ENCODE peak calls at places on chromosome 20, in five cellular contexts. T, M, J, P and H are unnamed samples.

GRCh38 chr20:57619053-57619831 is 984 bp downstream of the ZBP1 start:
- DNase-seq in J (peak; percentile 50), M (peak; percentile 80), P (no peak), T (no peak), H (no peak)

GRCh38 chr20:7980332-7981046 is 39.1 kb downstream of the TMX4 start:
- DNase-seq in P (no peak), J (no peak), M (no peak), T (peak; percentile 77), H (no peak)

GRCh38 chr20:35187584-35188190 is 15.8 kb downstream of the PROCR start:
- DNase-seq in M (no peak), J (no peak), T (no peak), P (no peak), H (no peak)

GRCh38 chr20:10713161-10713560 is 39.4 kb upstream of the JAG1 start:
- DNase-seq in T (no peak), P (no peak), J (no peak), M (no peak), H (no peak)

GRCh38 chr20:25273541-25274358 is 25.9 kb downstream of the PYGB start:
- DNase-seq in P (peak; percentile 3), M (no peak), J (no peak), T (no peak), H (peak; percentile 88)

GRCh38 chr20:34673411-34673810 is 3.5 kb downstream of the PIGU start:
- DNase-seq in J (no peak), T (no peak), P (no peak), M (no peak), H (no peak)

GRCh38 chr20:40938020-40938419 is 90.6 kb upstream of the TOP1 start:
- DNase-seq in T (no peak), M (no peak), J (no peak), P (no peak), H (no peak)

GRCh38 chr20:9280654-9281053 is 211.8 kb downstream of the PLCB4 start:
- DNase-seq in P (no peak), T (no peak), M (no peak), J (no peak), H (no peak)

GRCh38 chr20:7003598-7003997 is 236.1 kb downstream of the BMP2 start:
- DNase-seq in P (no peak), T (peak; percentile 1), M (no peak), J (no peak), H (no peak)

GRCh38 chr20:63518946-63519764 is 1.4 kb upstream of the PPDPF start:
- DNase-seq in J (no peak), T (no peak), M (no peak), P (no peak), H (no peak)

GRCh38 chr20:40920291-40920690 is 108.3 kb upstream of the TOP1 start:
- DNase-seq in T (no peak), J (no peak), M (no peak), P (no peak), H (no peak)

GRCh38 chr20:2387180-2387577 is 6.5 kb downstream of the TGM6 start:
- DNase-seq in J (peak; percentile 43), M (no peak), P (no peak), T (peak; percentile 10), H (no peak)

GRCh38 chr20:54405540-54405939 is 69.9 kb upstream of the DOK5 start:
- DNase-seq in J (no peak), P (no peak), T (peak; percentile 34), M (no peak), H (no peak)

GRCh38 chr20:4871486-4871885 is 129.8 kb downstream of the SLC23A2 start:
- DNase-seq in J (no peak), P (no peak), M (no peak), T (no peak), H (no peak)

GRCh38 chr20:2390971-2391675 is 10.4 kb downstream of the TGM6 start:
- DNase-seq in P (no peak), M (peak; percentile 17), J (no peak), T (no peak), H (no peak)

GRCh38 chr20:48799315-48800105 is 28.3 kb downstream of the PREX1 start:
- DNase-seq in T (no peak), J (no peak), P (no peak), M (no peak), H (no peak)

GRCh38 chr20:49431345-49431744 is 51.1 kb downstream of the KCNB1 start:
- DNase-seq in J (no peak), T (peak; percentile 20), M (no peak), P (no peak), H (no peak)

GRCh38 chr20:11790047-11790446 is 127.6 kb upstream of the BTBD3 start:
- DNase-seq in M (no peak), T (no peak), P (no peak), J (no peak), H (no peak)

GRCh38 chr20:3681352-3681930 is 369 bp downstream of the ADAM33 start:
- DNase-seq in T (no peak), J (no peak), P (no peak), M (no peak), H (no peak)

GRCh38 chr20:21725892-21726291 is 20.4 kb downstream of the PAX1 start:
- DNase-seq in J (no peak), P (no peak), T (no peak), M (no peak), H (peak; percentile 90)

GRCh38 chr20:24718696-24719095 is 230.4 kb upstream of the CST7 start:
- DNase-seq in T (no peak), J (no peak), M (no peak), P (no peak), H (no peak)

GRCh38 chr20:8454137-8454712 is 322.2 kb downstream of the PLCB1 start:
- DNase-seq in T (peak; percentile 93), J (no peak), M (no peak), P (no peak), H (no peak)

GRCh38 chr20:3222635-3223600 is 13.6 kb downstream of the ITPA start:
- DNase-seq in M (peak; percentile 75), J (no peak), T (no peak), P (no peak), H (peak; percentile 67)

GRCh38 chr20:34943808-34944568 is 11.6 kb downstream of the GSS start:
- DNase-seq in M (no peak), T (no peak), J (no peak), P (no peak), H (no peak)

GRCh38 chr20:45470262-45470931 is 844 bp downstream of the WFDC2 start:
- DNase-seq in J (peak; percentile 80), P (no peak), M (no peak), T (peak; percentile 25), H (no peak)

GRCh38 chr20:17630151-17630805 is 51.8 kb downstream of the RRBP1 start:
- DNase-seq in J (no peak), T (no peak), P (no peak), M (no peak), H (no peak)

GRCh38 chr20:4513720-4514119 is 208.0 kb upstream of the PRND start:
- DNase-seq in M (no peak), T (peak; percentile 66), J (no peak), P (no peak), H (no peak)

GRCh38 chr20:55540013-55540412 is 465.3 kb downstream of the CBLN4 start:
- DNase-seq in P (no peak), M (no peak), T (no peak), J (no peak), H (no peak)

GRCh38 chr20:45128066-45128465 is 3.8 kb upstream of the WFDC12 start:
- DNase-seq in P (no peak), J (no peak), T (no peak), M (no peak), H (no peak)

GRCh38 chr20:58577139-58577806 is 62.1 kb upstream of the APCDD1L start:
- DNase-seq in T (no peak), J (no peak), M (no peak), P (no peak), H (no peak)

GRCh38 chr20:137668-138131 is 4.7 kb upstream of the DEFB126 start:
- DNase-seq in T (no peak), P (no peak), J (no peak), M (no peak), H (no peak)
- TF ChIP-seq CTCF in T (no peak), P (no peak), J (no peak), M (no peak), H (peak; percentile 43)

GRCh38 chr20:31705191-31705590 is 17.5 kb downstream of the BCL2L1 start:
- DNase-seq in J (no peak), P (no peak), T (no peak), M (no peak), H (no peak)

GRCh38 chr20:31707994-31708744 is 14.5 kb downstream of the BCL2L1 start:
- DNase-seq in P (no peak), J (peak; percentile 83), T (no peak), M (no peak), H (no peak)

GRCh38 chr20:31705598-31706597 is 16.8 kb downstream of the BCL2L1 start:
- DNase-seq in J (no peak), M (no peak), P (no peak), T (no peak), H (no peak)

GRCh38 chr20:31707258-31707615 is 15.4 kb downstream of the BCL2L1 start:
- DNase-seq in M (no peak), P (no peak), T (no peak), J (no peak), H (no peak)

DNA sequence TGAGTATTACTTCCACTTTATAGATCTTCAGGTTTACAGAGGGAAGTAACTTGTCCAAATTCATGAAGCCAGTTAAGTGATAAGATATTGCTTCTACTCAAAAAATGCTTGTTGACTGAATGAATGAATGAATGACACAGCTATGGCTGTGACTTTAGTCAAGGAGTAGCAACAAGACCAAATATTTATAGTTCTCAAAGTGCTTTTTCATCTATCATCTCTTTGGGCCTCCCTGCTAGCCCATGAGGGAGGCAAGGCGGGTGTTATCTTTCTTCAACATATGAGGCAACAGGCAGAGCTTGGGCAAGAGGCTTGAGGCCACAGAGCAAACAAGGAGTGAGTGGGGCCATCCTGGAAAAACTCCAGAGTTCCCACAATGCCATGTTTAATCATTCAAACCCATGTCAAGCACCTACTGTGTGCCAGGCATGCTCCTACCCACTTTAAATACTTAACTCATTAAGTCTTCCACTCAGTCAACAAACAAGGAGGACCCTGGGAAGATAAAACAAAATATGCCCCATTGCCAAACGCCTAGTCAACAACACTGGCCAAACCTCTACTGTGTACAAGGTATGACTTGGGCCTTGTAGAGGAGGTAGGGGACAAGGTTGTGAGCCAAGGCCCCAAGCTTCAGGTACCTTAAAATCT is 15.9 kb downstream of the BCL2L1 start:
- DNase-seq in P (no peak), M (no peak), J (no peak), T (peak; percentile 73), H (no peak)
- H3K4me3 ChIP-seq in P (no peak overlapping the region), M (no peak overlapping the region), J (no peak overlapping the region), T (no peak overlapping the region), H (no peak overlapping the region)

DNA sequence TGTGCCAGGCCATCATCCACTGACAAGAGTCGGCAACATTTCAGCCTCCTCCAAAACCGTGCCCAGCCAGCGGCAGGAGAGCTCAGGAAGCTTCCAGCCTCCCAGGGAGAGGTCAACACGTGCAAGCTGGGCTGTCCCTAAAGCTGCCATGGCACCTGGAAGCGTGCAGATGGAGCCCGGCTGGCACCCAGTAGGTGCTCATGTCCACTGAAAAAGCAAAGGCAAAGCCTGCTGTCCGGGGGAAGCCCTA is 14.4 kb upstream of the TLDC2 start:
- DNase-seq in M (no peak), T (no peak), J (no peak), P (no peak), H (no peak)
- TF ChIP-seq CTCF in M (no peak), T (no peak), J (no peak), P (no peak), H (no peak)

DNA sequence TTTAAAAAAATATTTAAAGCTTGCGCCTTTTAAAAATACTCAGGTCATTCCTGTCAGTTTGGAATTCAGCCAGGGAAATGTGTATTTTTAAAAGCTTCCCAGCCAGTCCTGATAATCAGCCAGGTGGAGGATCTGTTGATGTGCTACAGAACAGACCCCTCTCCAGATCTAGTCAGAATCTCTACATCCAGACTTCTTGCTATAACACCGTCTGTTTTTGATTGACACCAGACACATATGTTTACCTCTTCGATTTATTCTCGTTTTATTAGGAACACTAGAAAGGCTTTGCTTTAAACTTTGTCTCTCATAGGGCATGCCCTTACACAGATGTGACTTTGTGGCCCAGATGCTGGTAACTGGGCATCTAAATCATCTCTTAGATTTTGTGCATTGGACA is 11.7 kb downstream of the PARD6B start:
- DNase-seq in J (peak; percentile 5), T (no peak), P (no peak), M (no peak), H (no peak)
- H3K4me3 ChIP-seq in J (no peak overlapping the region), T (no peak overlapping the region), P (no peak overlapping the region), M (no peak overlapping the region), H (no peak overlapping the region)